ENCODE peak calls at places on chromosomes 7 and 10, in seven cellular contexts. One of them, this sample, is unnamed.

GRCh38 chr10:1197384-1197783 is 141.2 kb downstream of the WDR37 start:
- DNase-seq in GM13976: no peak
- DNase-seq in M059J: no peak
- DNase-seq in frontal cortex: no peak
- DNase-seq in progenitor cell of endocrine pancreas: no peak
- DNase-seq in GM04504: no peak
- DNase-seq in stimulated activated CD4-positive, alpha-beta T cell treated with anti-CD3 and anti-CD28 coated beads, Interleukin-1b, Interleukin-23, amount 100 ng/mL, for 1 hour: no peak
- DNase-seq in this sample: no peak

GRCh38 chr10:79322616-79323566 is 24.4 kb upstream of the PPIF start:
- DNase-seq in stimulated activated CD4-positive, alpha-beta T cell treated with anti-CD3 and anti-CD28 coated beads, Interleukin-1b, Interleukin-23, amount 100 ng/mL, for 1 hour: peak
- DNase-seq in GM13976: peak
- DNase-seq in M059J: peak
- DNase-seq in GM04504: peak
- DNase-seq in frontal cortex: no peak
- DNase-seq in progenitor cell of endocrine pancreas: no peak
- DNase-seq in this sample: no peak

GRCh38 chr7:153100691-153101237 is 341.2 kb downstream of the ACTR3B start:
- DNase-seq in progenitor cell of endocrine pancreas: no peak
- DNase-seq in GM04504: no peak
- DNase-seq in M059J: no peak
- DNase-seq in stimulated activated CD4-positive, alpha-beta T cell treated with anti-CD3 and anti-CD28 coated beads, Interleukin-1b, Interleukin-23, amount 100 ng/mL, for 1 hour: no peak
- DNase-seq in frontal cortex: no peak
- DNase-seq in GM13976: no peak
- DNase-seq in this sample: no peak

GRCh38 chr7:116802784-116803183 is 59.6 kb upstream of the CAPZA2 start:
- DNase-seq in GM13976: peak
- DNase-seq in GM04504: peak
- DNase-seq in M059J: peak
- DNase-seq in progenitor cell of endocrine pancreas: no peak
- DNase-seq in frontal cortex: no peak
- DNase-seq in stimulated activated CD4-positive, alpha-beta T cell treated with anti-CD3 and anti-CD28 coated beads, Interleukin-1b, Interleukin-23, amount 100 ng/mL, for 1 hour: no peak
- DNase-seq in this sample: peak

GRCh38 chr10:115827650-115828049 is 445.4 kb downstream of the GFRA1 start:
- DNase-seq in GM04504: no peak
- DNase-seq in frontal cortex: no peak
- DNase-seq in M059J: peak
- DNase-seq in GM13976: no peak
- DNase-seq in progenitor cell of endocrine pancreas: no peak
- DNase-seq in stimulated activated CD4-positive, alpha-beta T cell treated with anti-CD3 and anti-CD28 coated beads, Interleukin-1b, Interleukin-23, amount 100 ng/mL, for 1 hour: no peak
- DNase-seq in this sample: no peak

GRCh38 chr10:131831561-131831960 is 69.2 kb upstream of the PPP2R2D start:
- DNase-seq in M059J: no peak
- DNase-seq in GM13976: no peak
- DNase-seq in frontal cortex: no peak
- DNase-seq in GM04504: no peak
- DNase-seq in progenitor cell of endocrine pancreas: no peak
- DNase-seq in stimulated activated CD4-positive, alpha-beta T cell treated with anti-CD3 and anti-CD28 coated beads, Interleukin-1b, Interleukin-23, amount 100 ng/mL, for 1 hour: no peak
- DNase-seq in this sample: no peak

GRCh38 chr10:71836594-71836970 is 14.5 kb downstream of the PSAP start:
- DNase-seq in stimulated activated CD4-positive, alpha-beta T cell treated with anti-CD3 and anti-CD28 coated beads, Interleukin-1b, Interleukin-23, amount 100 ng/mL, for 1 hour: no peak
- DNase-seq in progenitor cell of endocrine pancreas: no peak
- DNase-seq in GM13976: no peak
- DNase-seq in GM04504: no peak
- DNase-seq in M059J: no peak
- DNase-seq in frontal cortex: no peak
- DNase-seq in this sample: no peak

GRCh38 chr10:22486431-22486830 is 141.1 kb downstream of the SPAG6 start:
- DNase-seq in GM13976: no peak
- DNase-seq in M059J: no peak
- DNase-seq in GM04504: no peak
- DNase-seq in progenitor cell of endocrine pancreas: no peak
- DNase-seq in stimulated activated CD4-positive, alpha-beta T cell treated with anti-CD3 and anti-CD28 coated beads, Interleukin-1b, Interleukin-23, amount 100 ng/mL, for 1 hour: no peak
- DNase-seq in frontal cortex: no peak
- DNase-seq in this sample: no peak

GRCh38 chr10:129942936-129943724 is 20.9 kb downstream of the EBF3 start:
- DNase-seq in GM04504: no peak
- DNase-seq in GM13976: no peak
- DNase-seq in M059J: no peak
- DNase-seq in progenitor cell of endocrine pancreas: no peak
- DNase-seq in stimulated activated CD4-positive, alpha-beta T cell treated with anti-CD3 and anti-CD28 coated beads, Interleukin-1b, Interleukin-23, amount 100 ng/mL, for 1 hour: no peak
- DNase-seq in frontal cortex: no peak
- DNase-seq in this sample: no peak

GRCh38 chr10:71933651-71934050 is 30.5 kb upstream of the CHST3 start:
- DNase-seq in GM04504: no peak
- DNase-seq in frontal cortex: no peak
- DNase-seq in stimulated activated CD4-positive, alpha-beta T cell treated with anti-CD3 and anti-CD28 coated beads, Interleukin-1b, Interleukin-23, amount 100 ng/mL, for 1 hour: peak
- DNase-seq in GM13976: peak
- DNase-seq in M059J: no peak
- DNase-seq in progenitor cell of endocrine pancreas: no peak
- DNase-seq in this sample: no peak

GRCh38 chr10:77091745-77092144 is 545.9 kb downstream of the KCNMA1 start:
- DNase-seq in GM13976: no peak
- DNase-seq in M059J: no peak
- DNase-seq in progenitor cell of endocrine pancreas: no peak
- DNase-seq in GM04504: no peak
- DNase-seq in frontal cortex: no peak
- DNase-seq in stimulated activated CD4-positive, alpha-beta T cell treated with anti-CD3 and anti-CD28 coated beads, Interleukin-1b, Interleukin-23, amount 100 ng/mL, for 1 hour: no peak
- DNase-seq in this sample: no peak

GRCh38 chr10:34139559-34139958 is 675.5 kb downstream of the PARD3 start:
- DNase-seq in frontal cortex: no peak
- DNase-seq in M059J: no peak
- DNase-seq in GM13976: no peak
- DNase-seq in progenitor cell of endocrine pancreas: no peak
- DNase-seq in GM04504: no peak
- DNase-seq in stimulated activated CD4-positive, alpha-beta T cell treated with anti-CD3 and anti-CD28 coated beads, Interleukin-1b, Interleukin-23, amount 100 ng/mL, for 1 hour: no peak
- DNase-seq in this sample: no peak

This sample was measured in NCI-H1092 treated with DMSO at 0.1 percent for 48 hours.